ENCODE peak calls at places on chromosomes 2 and 18, in six cellular contexts. E is transverse colon, I is breast epithelium, F is HCT116, R is endothelial cell of umbilical vein, W is stomach. Y is an unnamed sample.

GRCh38 chr2:118852605-118853128 is 5.2 kb upstream of the EN1 start:
- DNase-seq in E (no peak), I (no peak), F (no peak), R (no peak), W (no peak), Y (no peak)

GRCh38 chr2:55109219-55109891 is 59.1 kb upstream of the RTN4 start:
- DNase-seq in E (peak), I (no peak), F (no peak), R (peak), W (no peak), Y (no peak)

GRCh38 chr2:25664531-25665307 is 8.7 kb downstream of the DTNB start:
- DNase-seq in E (peak), I (peak), F (peak), R (peak), W (peak), Y (peak)

GRCh38 chr2:180927030-180927686 is 53.2 kb upstream of the UBE2E3 start:
- DNase-seq in E (no peak), I (no peak), F (no peak), R (no peak), W (no peak), Y (no peak)

GRCh38 chr2:26018184-26018716 is 15.6 kb upstream of the RAB10 start:
- DNase-seq in E (peak), I (peak), F (peak), R (peak), W (peak), Y (peak)

GRCh38 chr2:36413218-36413617 is 57.6 kb downstream of the CRIM1 start:
- DNase-seq in E (no peak), I (no peak), F (no peak), R (peak), W (no peak), Y (no peak)

GRCh38 chr2:38742797-38743559 is 8.2 kb downstream of the SRSF7 start:
- DNase-seq in E (no peak), I (peak), F (no peak), R (no peak), W (no peak), Y (no peak)

GRCh38 chr2:74482801-74483674 is at the start of the genes CCDC142 and TTC31:
- DNase-seq in E (peak), I (peak), F (peak), R (peak), W (peak), Y (peak)

GRCh38 chr2:232576995-232577394 is 26.5 kb downstream of the EIF4E2 start:
- DNase-seq in E (no peak), I (no peak), F (no peak), R (no peak), W (no peak), Y (no peak)

DNA sequence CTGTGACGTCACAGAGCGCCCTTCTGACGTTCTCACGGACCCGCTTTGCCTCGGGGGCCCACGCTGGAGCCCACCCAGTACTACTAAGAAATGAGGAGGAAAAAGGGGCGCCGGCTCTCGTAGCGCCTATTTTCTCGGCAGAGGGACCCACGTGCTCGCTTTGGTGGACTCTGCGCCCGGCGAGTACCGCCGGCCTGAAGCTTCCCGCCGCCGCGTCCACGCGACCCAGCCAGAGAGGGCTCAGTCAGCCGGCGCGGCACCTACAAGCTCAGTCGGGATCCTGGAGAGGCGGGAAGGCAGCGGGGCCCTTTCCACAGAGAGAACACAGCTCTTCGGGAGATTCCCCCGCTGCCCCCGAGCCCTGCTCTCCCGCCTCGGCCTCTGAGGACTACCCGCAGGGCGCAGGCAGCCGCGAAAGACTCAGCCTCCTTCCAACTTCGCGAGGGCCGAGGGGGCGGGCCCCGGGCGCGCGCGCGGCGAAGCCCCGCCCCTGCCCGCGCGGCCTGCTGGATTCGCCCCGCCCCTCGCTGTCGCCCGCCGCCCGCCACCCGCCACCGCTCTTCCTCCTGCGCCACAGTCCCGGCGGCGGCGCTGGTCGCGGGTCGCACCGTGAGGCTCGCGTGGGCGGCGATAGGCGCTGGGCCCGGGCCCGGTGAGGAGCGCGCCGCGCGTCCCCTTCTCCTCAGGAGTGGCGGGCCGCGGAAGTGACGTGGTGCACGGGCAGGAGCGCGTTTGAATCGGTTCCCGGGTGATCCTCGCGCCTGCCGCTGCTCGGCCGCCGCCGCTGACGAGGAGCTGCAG is at the start of gene SMCHD1:
- DNase-seq in E (peak), I (peak), F (peak), R (peak), W (peak), Y (peak)
- TF ChIP-seq POLR2A in E (peak), I (no peak), F (peak), R (peak), W (no peak), Y (peak)

GRCh38 chr2:61938511-61938910 is 33.0 kb downstream of the COMMD1 start:
- DNase-seq in E (no peak), I (no peak), F (no peak), R (no peak), W (no peak), Y (no peak)

GRCh38 chr2:61937881-61938280 is 32.4 kb downstream of the COMMD1 start:
- DNase-seq in E (no peak), I (no peak), F (no peak), R (no peak), W (no peak), Y (no peak)

GRCh38 chr2:61937098-61937497 is 31.6 kb downstream of the COMMD1 start:
- DNase-seq in E (no peak), I (no peak), F (no peak), R (no peak), W (no peak), Y (no peak)
- TF ChIP-seq POLR2AphosphoS5 in E (no peak), I (no peak), F (no peak), R (no peak), W (no peak), Y (no peak)

DNA sequence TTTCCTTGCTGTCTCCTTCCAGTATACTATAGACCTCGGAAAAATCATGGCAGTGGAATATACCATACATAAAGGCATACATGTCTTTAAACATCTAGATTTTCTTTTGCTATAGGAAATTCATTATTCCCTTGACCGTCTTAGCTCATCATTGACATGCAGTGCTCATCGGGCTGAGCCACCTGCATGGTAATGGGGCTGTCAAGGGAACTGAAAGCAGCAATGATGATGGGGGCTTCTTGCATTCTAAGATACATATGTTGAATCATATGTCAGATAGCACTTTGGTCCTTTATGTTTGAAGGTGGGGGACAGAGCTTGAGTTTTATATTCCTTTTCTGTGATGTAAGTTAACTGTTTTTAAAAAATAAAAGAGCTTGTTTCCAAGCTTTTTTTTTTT is 106.6 kb downstream of the ICA1L start:
- DNase-seq in E (no peak), I (no peak), F (no peak), R (no peak), W (no peak), Y (no peak)
- H3K27ac ChIP-seq in E (no peak), I (no peak), F (no peak), R (no peak), W (no peak), Y (no peak)

GRCh38 chr2:10812362-10813084 is at the start of gene PDIA6:
- DNase-seq in E (peak), I (peak), F (peak), R (peak), W (peak), Y (peak)
- TF ChIP-seq POLR2A in E (peak), I (no peak), F (peak), R (peak), W (no peak), Y (no peak)

GRCh38 chr2:227466887-227467285 is 5.1 kb upstream of the AGFG1 start:
- DNase-seq in E (no peak), I (no peak), F (no peak), R (no peak), W (no peak), Y (no peak)

GRCh38 chr2:227473019-227473461 is 1.1 kb downstream of the AGFG1 start:
- DNase-seq in E (no peak), I (no peak), F (no peak), R (peak), W (no peak), Y (no peak)

GRCh38 chr2:227474406-227474805 is 2.5 kb downstream of the AGFG1 start:
- DNase-seq in E (no peak), I (no peak), F (no peak), R (no peak), W (no peak), Y (no peak)

GRCh38 chr2:227472265-227473018 is 486 bp downstream of the AGFG1 start:
- DNase-seq in E (peak), I (no peak), F (no peak), R (peak), W (peak), Y (peak)

GRCh38 chr2:227471924-227472264 is at the start of gene AGFG1:
- DNase-seq in E (peak), I (peak), F (peak), R (peak), W (peak), Y (peak)
- TF ChIP-seq POLR2AphosphoS5 in E (peak), I (peak), F (peak), R (peak), W (peak), Y (peak)

GRCh38 chr2:149650006-149650405 is 62.4 kb upstream of the MMADHC start:
- DNase-seq in E (no peak), I (no peak), F (no peak), R (no peak), W (no peak), Y (no peak)
- H3K27ac ChIP-seq in E (no peak), I (no peak), F (no peak), R (no peak), W (no peak), Y (no peak)

DNA sequence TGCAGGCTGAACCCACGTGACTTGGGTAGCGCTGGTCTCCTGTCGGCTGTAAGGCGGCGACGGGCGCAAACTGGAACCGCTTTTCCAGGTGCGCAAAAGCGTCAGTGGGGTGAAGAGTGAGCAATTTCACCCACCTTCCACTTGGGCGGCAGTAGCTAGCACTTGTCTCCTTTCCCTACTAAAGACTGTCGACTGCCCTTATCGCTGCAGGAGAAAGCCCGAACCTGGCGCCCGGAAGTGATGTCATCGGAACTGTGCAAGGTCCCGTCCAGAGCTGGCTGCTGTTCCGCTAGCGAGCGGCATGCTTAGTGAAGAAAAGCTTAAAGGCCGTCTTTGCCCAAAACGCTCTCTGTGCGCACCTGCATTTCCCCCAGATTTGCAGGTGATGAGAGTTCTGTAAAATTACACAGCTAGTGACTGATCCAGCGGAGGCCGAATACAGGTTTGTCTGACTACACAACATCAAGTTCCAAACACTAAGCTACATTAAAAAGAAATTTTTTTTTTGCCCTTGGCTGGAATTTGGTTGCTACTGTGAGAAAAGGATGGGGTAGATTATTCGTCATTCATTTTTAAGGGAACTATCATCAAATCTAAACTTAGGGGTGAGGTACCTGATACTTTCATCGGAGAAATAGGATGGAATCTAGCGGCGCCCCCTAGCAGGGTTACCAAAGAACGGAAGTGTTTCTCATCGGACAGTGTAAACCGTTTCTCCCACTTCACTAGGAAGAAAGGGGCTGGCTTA is at the start of gene OSGEPL1:
- DNase-seq in E (peak), I (peak), F (peak), R (peak), W (peak), Y (peak)
- TF ChIP-seq POLR2A in E (peak), I (no peak), F (peak), R (peak), W (no peak), Y (no peak)

Y was measured in sigmoid colon.